ENCODE peak calls at places on chromosomes 5 and 9, in five cellular contexts. One of them, this sample, is unnamed.

GRCh38 chr9:133658442-133659431 is 22.6 kb downstream of the DBH start:
- DNase-seq in HCT116: peak
- DNase-seq in neural crest cell: no peak
- DNase-seq in activated CD4-positive, CD25-positive, alpha-beta regulatory T cell: no peak
- DNase-seq in NCI-H2029: peak
- DNase-seq in this sample: no peak

GRCh38 chr5:6745706-6746217 is 32.5 kb downstream of the TENT4A start:
- DNase-seq in NCI-H2029: no peak
- DNase-seq in neural crest cell: no peak
- DNase-seq in activated CD4-positive, CD25-positive, alpha-beta regulatory T cell: no peak
- DNase-seq in HCT116: peak
- DNase-seq in this sample: no peak

GRCh38 chr9:86788456-86788855 is 158.8 kb downstream of the GAS1 start:
- DNase-seq in neural crest cell: no peak
- DNase-seq in activated CD4-positive, CD25-positive, alpha-beta regulatory T cell: no peak
- DNase-seq in HCT116: no peak
- DNase-seq in NCI-H2029: no peak
- DNase-seq in this sample: no peak

GRCh38 chr5:79802995-79803394 is 113.4 kb downstream of the CMYA5 start:
- DNase-seq in NCI-H2029: no peak
- DNase-seq in neural crest cell: no peak
- DNase-seq in activated CD4-positive, CD25-positive, alpha-beta regulatory T cell: no peak
- DNase-seq in HCT116: no peak
- DNase-seq in this sample: no peak

GRCh38 chr9:75431388-75431787 is 343.1 kb downstream of the OSTF1 start:
- DNase-seq in activated CD4-positive, CD25-positive, alpha-beta regulatory T cell: no peak
- DNase-seq in NCI-H2029: no peak
- DNase-seq in neural crest cell: no peak
- DNase-seq in HCT116: no peak
- DNase-seq in this sample: no peak

GRCh38 chr9:37187269-37187668 is 66.9 kb downstream of the ZCCHC7 start:
- DNase-seq in NCI-H2029: no peak
- DNase-seq in neural crest cell: no peak
- DNase-seq in activated CD4-positive, CD25-positive, alpha-beta regulatory T cell: no peak
- DNase-seq in HCT116: no peak
- DNase-seq in this sample: no peak

GRCh38 chr5:1437452-1437851 is 7.8 kb downstream of the SLC6A3 start:
- DNase-seq in HCT116: peak
- DNase-seq in activated CD4-positive, CD25-positive, alpha-beta regulatory T cell: no peak
- DNase-seq in neural crest cell: no peak
- DNase-seq in NCI-H2029: peak
- DNase-seq in this sample: no peak

GRCh38 chr5:106801554-106801953 is 869.2 kb downstream of the EFNA5 start:
- DNase-seq in HCT116: no peak
- DNase-seq in NCI-H2029: no peak
- DNase-seq in activated CD4-positive, CD25-positive, alpha-beta regulatory T cell: no peak
- DNase-seq in neural crest cell: no peak
- DNase-seq in this sample: no peak

GRCh38 chr9:115513148-115513547 is 395.2 kb upstream of the TNC start:
- DNase-seq in activated CD4-positive, CD25-positive, alpha-beta regulatory T cell: no peak
- DNase-seq in NCI-H2029: no peak
- DNase-seq in HCT116: no peak
- DNase-seq in neural crest cell: no peak
- DNase-seq in this sample: no peak

GRCh38 chr5:168947212-168947868 is 353.6 kb downstream of the SLIT3 start:
- DNase-seq in NCI-H2029: no peak
- DNase-seq in HCT116: no peak
- DNase-seq in neural crest cell: peak
- DNase-seq in activated CD4-positive, CD25-positive, alpha-beta regulatory T cell: no peak
- DNase-seq in this sample: no peak

GRCh38 chr5:174412941-174413340 is 311.4 kb upstream of the MSX2 start:
- DNase-seq in NCI-H2029: no peak
- DNase-seq in activated CD4-positive, CD25-positive, alpha-beta regulatory T cell: no peak
- DNase-seq in neural crest cell: no peak
- DNase-seq in HCT116: no peak
- DNase-seq in this sample: no peak

GRCh38 chr9:137226338-137227056 is 805 bp upstream of the RNF224 start:
- DNase-seq in neural crest cell: no peak
- DNase-seq in activated CD4-positive, CD25-positive, alpha-beta regulatory T cell: no peak
- DNase-seq in NCI-H2029: no peak
- DNase-seq in HCT116: no peak
- DNase-seq in this sample: no peak

GRCh38 chr5:109911731-109912130 is 222.0 kb downstream of the MAN2A1 start:
- DNase-seq in activated CD4-positive, CD25-positive, alpha-beta regulatory T cell: no peak
- DNase-seq in NCI-H2029: no peak
- DNase-seq in HCT116: no peak
- DNase-seq in neural crest cell: no peak
- DNase-seq in this sample: no peak

GRCh38 chr5:22465177-22465576 is 388.0 kb downstream of the CDH12 start:
- DNase-seq in neural crest cell: no peak
- DNase-seq in HCT116: no peak
- DNase-seq in activated CD4-positive, CD25-positive, alpha-beta regulatory T cell: no peak
- DNase-seq in NCI-H2029: no peak
- DNase-seq in this sample: no peak

GRCh38 chr9:135850737-135851136 is 56.6 kb downstream of the CAMSAP1 start:
- DNase-seq in HCT116: no peak
- DNase-seq in NCI-H2029: no peak
- DNase-seq in neural crest cell: no peak
- DNase-seq in activated CD4-positive, CD25-positive, alpha-beta regulatory T cell: no peak
- DNase-seq in this sample: no peak

GRCh38 chr5:122119205-122119604 is 10.1 kb upstream of the ZNF474 start:
- DNase-seq in NCI-H2029: no peak
- DNase-seq in activated CD4-positive, CD25-positive, alpha-beta regulatory T cell: no peak
- DNase-seq in HCT116: no peak
- DNase-seq in neural crest cell: no peak
- DNase-seq in this sample: no peak

GRCh38 chr9:136687721-136688223 is 515 bp upstream of the AGPAT2 start:
- DNase-seq in HCT116: no peak
- DNase-seq in NCI-H2029: no peak
- DNase-seq in neural crest cell: no peak
- DNase-seq in activated CD4-positive, CD25-positive, alpha-beta regulatory T cell: no peak
- DNase-seq in this sample: peak

GRCh38 chr5:6712136-6712581 is 1.1 kb upstream of the TENT4A start:
- DNase-seq in HCT116: no peak
- DNase-seq in NCI-H2029: no peak
- DNase-seq in activated CD4-positive, CD25-positive, alpha-beta regulatory T cell: peak
- DNase-seq in neural crest cell: peak
- DNase-seq in this sample: peak

GRCh38 chr9:33165263-33166151 is 1.6 kb downstream of the B4GALT1 start:
- DNase-seq in NCI-H2029: no peak
- DNase-seq in neural crest cell: no peak
- DNase-seq in HCT116: no peak
- DNase-seq in activated CD4-positive, CD25-positive, alpha-beta regulatory T cell: no peak
- DNase-seq in this sample: no peak

GRCh38 chr5:39420482-39421145 is 4.2 kb downstream of the DAB2 start:
- DNase-seq in activated CD4-positive, CD25-positive, alpha-beta regulatory T cell: no peak
- DNase-seq in NCI-H2029: no peak
- DNase-seq in HCT116: no peak
- DNase-seq in neural crest cell: peak
- DNase-seq in this sample: no peak

GRCh38 chr9:20280330-20280729 is 342.0 kb downstream of the MLLT3 start:
- DNase-seq in HCT116: no peak
- DNase-seq in neural crest cell: no peak
- DNase-seq in NCI-H2029: no peak
- DNase-seq in activated CD4-positive, CD25-positive, alpha-beta regulatory T cell: no peak
- DNase-seq in this sample: no peak

GRCh38 chr9:137365552-137366444 is 57.2 kb downstream of the EXD3 start:
- DNase-seq in activated CD4-positive, CD25-positive, alpha-beta regulatory T cell: no peak
- DNase-seq in neural crest cell: no peak
- DNase-seq in HCT116: no peak
- DNase-seq in NCI-H2029: no peak
- DNase-seq in this sample: no peak

GRCh38 chr9:93427655-93428379 is 23.7 kb upstream of the FAM120A start:
- DNase-seq in neural crest cell: no peak
- DNase-seq in NCI-H2029: no peak
- DNase-seq in HCT116: no peak
- DNase-seq in activated CD4-positive, CD25-positive, alpha-beta regulatory T cell: no peak
- DNase-seq in this sample: no peak

GRCh38 chr5:151740958-151741373 is 17.5 kb downstream of the ATOX1 start:
- DNase-seq in NCI-H2029: no peak
- DNase-seq in HCT116: no peak
- DNase-seq in activated CD4-positive, CD25-positive, alpha-beta regulatory T cell: no peak
- DNase-seq in neural crest cell: no peak
- DNase-seq in this sample: no peak

GRCh38 chr5:72673623-72674022 is 142.8 kb upstream of the TNPO1 start:
- DNase-seq in activated CD4-positive, CD25-positive, alpha-beta regulatory T cell: no peak
- DNase-seq in NCI-H2029: no peak
- DNase-seq in HCT116: no peak
- DNase-seq in neural crest cell: no peak
- DNase-seq in this sample: no peak

GRCh38 chr5:143496928-143497327 is 93.4 kb upstream of the NR3C1 start:
- DNase-seq in activated CD4-positive, CD25-positive, alpha-beta regulatory T cell: no peak
- DNase-seq in neural crest cell: no peak
- DNase-seq in NCI-H2029: no peak
- DNase-seq in HCT116: no peak
- DNase-seq in this sample: no peak

GRCh38 chr9:122122903-122123632 is 30.0 kb upstream of the TTLL11 start:
- DNase-seq in neural crest cell: peak
- DNase-seq in HCT116: peak
- DNase-seq in activated CD4-positive, CD25-positive, alpha-beta regulatory T cell: no peak
- DNase-seq in NCI-H2029: peak
- DNase-seq in this sample: peak

This sample was measured in upper lobe of right lung.